ENCODE peak calls at places on chromosomes 13 and 19, in nine cellular contexts. H is nephron progenitor cell, U is AG09309, F is breast epithelium, W is thoracic aorta, D is tibial nerve, V is tibial artery, I is lower lobe of right lung, A is uterus. R is an unnamed sample.

GRCh38 chr13:34151885-34152284 is 333.9 kb downstream of the RFC3 start:
- DNase-seq in H (no peak), U (no peak), F (no peak), W (no peak), D (no peak), V (no peak), I (no peak), A (no peak), R (no peak)

GRCh38 chr19:56538761-56539263 is at the start of gene ZFP28:
- DNase-seq in H (peak; percentile 75), U (no peak), F (no peak), W (peak; percentile 31), D (peak; percentile 53), V (peak; percentile 89), I (peak; percentile 87), A (peak; percentile 76), R (no peak)

GRCh38 chr13:46489586-46490023 is 63.4 kb upstream of the LRCH1 start:
- DNase-seq in H (no peak), U (peak; percentile 85), F (no peak), W (peak; percentile 62), D (no peak), V (peak; percentile 89), I (no peak), A (no peak), R (no peak)

GRCh38 chr19:29660835-29661234 is 4.4 kb upstream of the PLEKHF1 start:
- DNase-seq in H (no peak), U (no peak), F (no peak), W (no peak), D (no peak), V (peak; percentile 25), I (no peak), A (no peak), R (no peak)

GRCh38 chr13:94234766-94235165 is 244.7 kb downstream of the DCT start:
- DNase-seq in H (no peak), U (no peak), F (no peak), W (no peak), D (no peak), V (no peak), I (no peak), A (no peak), R (no peak)

GRCh38 chr13:60318186-60318585 is 78.8 kb upstream of the TDRD3 start:
- DNase-seq in H (no peak), U (no peak), F (no peak), W (no peak), D (no peak), V (no peak), I (no peak), A (no peak), R (peak; percentile 8)

GRCh38 chr13:87798536-87798935 is 127.4 kb downstream of the SLITRK5 start:
- DNase-seq in H (no peak), U (no peak), F (no peak), W (no peak), D (no peak), V (no peak), I (no peak), A (no peak), R (no peak)

GRCh38 chr13:40517486-40518311 is 148.7 kb downstream of the FOXO1 start:
- DNase-seq in H (no peak), U (no peak), F (no peak), W (no peak), D (no peak), V (no peak), I (no peak), A (no peak), R (no peak)

GRCh38 chr13:30319130-30319529 is 11.8 kb upstream of the KATNAL1 start:
- DNase-seq in H (no peak), U (no peak), F (no peak), W (no peak), D (no peak), V (no peak), I (no peak), A (no peak), R (no peak)

GRCh38 chr19:30087381-30088138 is 145.5 kb downstream of the URI1 start:
- DNase-seq in H (no peak), U (no peak), F (no peak), W (no peak), D (no peak), V (no peak), I (peak; percentile 21), A (no peak), R (no peak)

GRCh38 chr13:95503662-95504061 is 48.9 kb upstream of the CLDN10 start:
- DNase-seq in H (no peak), U (no peak), F (no peak), W (no peak), D (no peak), V (no peak), I (no peak), A (no peak), R (no peak)

GRCh38 chr19:28170066-28170465 is 1042.9 kb downstream of the UQCRFS1 start:
- DNase-seq in H (no peak), U (no peak), F (no peak), W (no peak), D (no peak), V (no peak), I (no peak), A (no peak), R (no peak)

GRCh38 chr13:58369941-58370340 is 738.4 kb downstream of the PCDH17 start:
- DNase-seq in H (no peak), U (no peak), F (no peak), W (no peak), D (no peak), V (no peak), I (no peak), A (no peak), R (no peak)
- TF ChIP-seq CTCF in H (no peak), U (no peak), F (no peak), W (no peak), D (no peak), V (no peak), I (no peak), A (no peak), R (no peak)

GRCh38 chr19:18589380-18590272 is 1.0 kb downstream of the REX1BD start:
- DNase-seq in H (peak; percentile 75), U (no peak), F (peak; percentile 61), W (no peak), D (no peak), V (peak; percentile 88), I (peak; percentile 83), A (peak; percentile 68), R (peak; percentile 76)

GRCh38 chr19:18587561-18587960 is 1.0 kb upstream of the REX1BD start:
- DNase-seq in H (no peak), U (no peak), F (no peak), W (no peak), D (no peak), V (no peak), I (no peak), A (no peak), R (no peak)

GRCh38 chr19:18587962-18588610 is 512 bp upstream of the REX1BD start:
- DNase-seq in H (no peak), U (no peak), F (no peak), W (no peak), D (no peak), V (no peak), I (no peak), A (no peak), R (no peak)

GRCh38 chr19:18588611-18589379 is at the start of gene REX1BD:
- DNase-seq in H (peak; percentile 90), U (no peak), F (peak; percentile 59), W (peak; percentile 57), D (peak; percentile 55), V (peak; percentile 91), I (peak; percentile 89), A (peak; percentile 84), R (peak; percentile 85)

GRCh38 chr19:18586311-18586710 is 2.3 kb upstream of the REX1BD start:
- DNase-seq in H (no peak), U (no peak), F (no peak), W (no peak), D (no peak), V (no peak), I (no peak), A (no peak), R (no peak)
- TF ChIP-seq CTCF in H (no peak), U (peak; percentile 10), F (no peak), W (no peak), D (no peak), V (no peak), I (no peak), A (no peak), R (no peak)

GRCh38 chr19:51060336-51060735 is 4.6 kb downstream of the KLK13 start:
- DNase-seq in H (no peak), U (no peak), F (no peak), W (no peak), D (no peak), V (no peak), I (no peak), A (no peak), R (no peak)
- TF ChIP-seq CTCF in H (no peak), U (no peak), F (no peak), W (no peak), D (no peak), V (no peak), I (no peak), A (no peak), R (no peak)

GRCh38 chr13:57631607-57632275 is at the start of gene PCDH17:
- DNase-seq in H (peak; percentile 50), U (no peak), F (no peak), W (no peak), D (no peak), V (peak; percentile 70), I (no peak), A (no peak), R (peak; percentile 32)
- TF ChIP-seq CTCF in H (no peak), U (no peak), F (no peak), W (no peak), D (no peak), V (no peak), I (no peak), A (no peak), R (no peak)

GRCh38 chr13:80342541-80343371 is 1.8 kb upstream of the SPRY2 start:
- DNase-seq in H (peak; percentile 93), U (no peak), F (peak; percentile 69), W (no peak), D (peak; percentile 77), V (peak; percentile 91), I (peak; percentile 92), A (peak; percentile 85), R (peak; percentile 95)

GRCh38 chr13:80345771-80346510 is 5.0 kb upstream of the SPRY2 start:
- DNase-seq in H (no peak), U (no peak), F (no peak), W (no peak), D (peak; percentile 34), V (no peak), I (no peak), A (no peak), R (no peak)

GRCh38 chr13:80348750-80349149 is 7.8 kb upstream of the SPRY2 start:
- DNase-seq in H (no peak), U (no peak), F (no peak), W (no peak), D (no peak), V (no peak), I (no peak), A (no peak), R (no peak)

DNA sequence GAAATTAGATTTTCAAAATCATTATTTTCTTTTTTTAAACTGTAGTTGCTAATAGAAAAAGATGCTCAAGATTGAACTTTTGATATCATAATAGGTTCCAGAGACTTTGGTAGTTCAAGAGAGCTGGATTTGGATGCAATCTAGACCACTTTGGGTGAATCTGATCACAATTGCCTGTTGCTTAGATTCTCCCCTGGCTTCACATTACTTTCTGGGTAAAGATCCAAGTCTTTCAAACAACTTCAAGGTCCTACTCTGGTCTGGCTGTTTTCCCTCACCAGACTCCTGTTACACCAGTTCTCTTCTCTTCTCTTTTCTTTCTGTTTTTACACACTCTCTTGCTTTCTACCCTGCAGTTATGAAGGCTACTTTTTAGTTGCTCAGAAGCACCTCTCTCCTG is 7.4 kb upstream of the SPRY2 start:
- DNase-seq in H (no peak), U (no peak), F (no peak), W (no peak), D (no peak), V (no peak), I (no peak), A (no peak), R (no peak)
- TF ChIP-seq CTCF in H (no peak), U (no peak), F (no peak), W (no peak), D (no peak), V (no peak), I (no peak), A (no peak), R (no peak)

R was measured in endothelial cell.